ENCODE peak calls at places on chromosomes 2 and 18, in nine cellular contexts. W, P, F, N, I, Z, G, X and B are unnamed samples.

GRCh38 chr2:117523842-117524241 is 290.6 kb upstream of the DDX18 start:
- DNase-seq in X (no peak), F (peak), I (no peak), N (no peak), G (no peak), W (no peak), P (no peak), Z (no peak), B (no peak)

GRCh38 chr2:237354930-237355329 is 59.0 kb downstream of the COL6A3 start:
- DNase-seq in W (no peak), N (no peak), I (no peak), Z (no peak), G (no peak), X (peak), P (peak), F (no peak), B (peak)

GRCh38 chr18:7926526-7926925 is 359.4 kb downstream of the PTPRM start:
- DNase-seq in X (no peak), P (no peak), N (no peak), I (peak), Z (no peak), F (peak), W (no peak), G (no peak), B (peak)

GRCh38 chr18:36376361-36376760 is 78.8 kb downstream of the FHOD3 start:
- DNase-seq in X (no peak), N (no peak), G (no peak), P (no peak), Z (no peak), I (no peak), F (no peak), W (no peak), B (no peak)

GRCh38 chr2:158667567-158667966 is 127.5 kb upstream of the DAPL1 start:
- DNase-seq in X (no peak), I (no peak), F (no peak), Z (no peak), W (no peak), P (no peak), N (no peak), G (no peak), B (peak)

GRCh38 chr2:129777757-129778607 is 201.5 kb upstream of the RAB6C start:
- DNase-seq in N (no peak), Z (no peak), I (no peak), X (no peak), F (no peak), W (peak), G (no peak), P (no peak), B (no peak)

GRCh38 chr2:170145191-170145590 is 32.8 kb upstream of the MYO3B start:
- DNase-seq in G (no peak), P (no peak), Z (no peak), N (no peak), X (no peak), F (no peak), W (no peak), I (no peak), B (peak)

GRCh38 chr18:950882-951539 is 46.3 kb downstream of the ADCYAP1 start:
- DNase-seq in N (no peak), F (no peak), P (no peak), Z (no peak), X (no peak), W (no peak), I (no peak), G (no peak), B (peak)

GRCh38 chr2:46315103-46315890 is 18.1 kb downstream of the EPAS1 start:
- DNase-seq in X (peak), Z (peak), W (peak), P (peak), G (no peak), I (peak), N (no peak), F (peak), B (peak)

GRCh38 chr2:25165992-25166618 is 2.3 kb downstream of the POMC start:
- DNase-seq in X (peak), P (peak), N (peak), I (peak), G (peak), Z (peak), W (peak), F (peak), B (peak)

GRCh38 chr2:71779306-71779855 is 326.0 kb downstream of the DYSF start:
- DNase-seq in F (no peak), P (no peak), W (peak), Z (no peak), I (no peak), N (no peak), X (no peak), G (no peak), B (no peak)

GRCh38 chr2:156626931-156627330 is 190.8 kb downstream of the GPD2 start:
- DNase-seq in X (no peak), I (no peak), Z (no peak), W (no peak), F (no peak), G (no peak), N (no peak), P (no peak), B (no peak)

GRCh38 chr18:46070683-46071614 is 1.1 kb downstream of the PSTPIP2 start:
- DNase-seq in F (no peak), W (no peak), P (no peak), X (no peak), Z (peak), G (no peak), N (peak), I (peak), B (no peak)

GRCh38 chr2:72993147-72993546 is 75.8 kb downstream of the EMX1 start:
- DNase-seq in W (no peak), X (peak), N (peak), Z (peak), G (no peak), I (peak), P (peak), F (peak), B (peak)

GRCh38 chr18:78934003-78934402 is 45.6 kb upstream of the SALL3 start:
- DNase-seq in X (no peak), F (no peak), I (no peak), W (no peak), G (no peak), Z (no peak), N (no peak), P (no peak), B (no peak)

GRCh38 chr2:151560289-151560688 is 150.6 kb downstream of the RIF1 start:
- DNase-seq in P (peak), Z (no peak), W (no peak), G (no peak), I (no peak), F (no peak), X (peak), N (no peak), B (peak)

GRCh38 chr18:13217971-13218375 is 587 bp upstream of the LDLRAD4 start:
- DNase-seq in X (peak), N (no peak), I (peak), P (no peak), F (no peak), W (no peak), Z (no peak), G (no peak), B (no peak)

GRCh38 chr2:134301099-134301970 is 47.5 kb downstream of the MGAT5 start:
- DNase-seq in Z (no peak), P (peak), I (no peak), X (no peak), G (no peak), W (no peak), N (no peak), F (no peak), B (peak)

GRCh38 chr2:66839551-66840320 is 404.8 kb downstream of the MEIS1 start:
- DNase-seq in W (no peak), Z (no peak), I (no peak), F (no peak), N (no peak), P (peak), X (no peak), G (no peak), B (peak)

GRCh38 chr2:38947241-38948239 is 57.9 kb downstream of the ARHGEF33 start:
- DNase-seq in I (peak), P (peak), X (peak), G (peak), N (peak), Z (peak), F (peak), W (no peak), B (peak)

GRCh38 chr18:56233595-56233994 is 404.8 kb downstream of the TXNL1 start:
- DNase-seq in P (peak), Z (no peak), G (no peak), W (no peak), F (no peak), X (no peak), N (no peak), I (no peak), B (peak)

GRCh38 chr2:239047420-239047819 is 199.5 kb downstream of the TWIST2 start:
- DNase-seq in I (no peak), X (no peak), W (no peak), G (no peak), Z (no peak), N (no peak), F (no peak), P (no peak), B (no peak)

GRCh38 chr2:236633764-236634163 is 64.1 kb downstream of the ACKR3 start:
- DNase-seq in X (no peak), G (no peak), F (no peak), Z (no peak), N (no peak), W (peak), I (no peak), P (no peak), B (no peak)

GRCh38 chr2:24833821-24834732 is 40.9 kb downstream of the CENPO start:
- DNase-seq in F (no peak), X (no peak), I (no peak), P (no peak), W (peak), N (no peak), G (no peak), Z (no peak), B (no peak)

GRCh38 chr2:169090133-169090820 is 20.9 kb downstream of the DHRS9 start:
- DNase-seq in Z (peak), X (no peak), F (no peak), N (no peak), P (no peak), W (no peak), I (no peak), G (no peak), B (no peak)

GRCh38 chr2:62485780-62486765 is 19.9 kb downstream of the TMEM17 start:
- DNase-seq in Z (no peak), I (no peak), G (no peak), N (no peak), W (no peak), P (no peak), F (no peak), X (no peak), B (peak)

GRCh38 chr2:241130316-241130715 is 19.0 kb downstream of the PASK start:
- DNase-seq in X (no peak), Z (no peak), I (no peak), N (no peak), P (no peak), F (no peak), G (no peak), W (no peak), B (no peak)

GRCh38 chr18:46480187-46480586 is 176.8 kb downstream of the LOXHD1 start:
- DNase-seq in I (no peak), P (no peak), W (no peak), F (no peak), X (no peak), N (no peak), G (no peak), Z (no peak), B (no peak)

GRCh38 chr2:28613616-28614501 is 118.0 kb downstream of the PLB1 start:
- DNase-seq in I (no peak), G (peak), P (peak), Z (no peak), N (peak), W (no peak), F (no peak), X (peak), B (peak)

GRCh38 chr2:136327162-136327852 is 209.4 kb upstream of the CXCR4 start:
- DNase-seq in P (peak), F (peak), X (no peak), G (no peak), N (peak), Z (no peak), W (no peak), I (no peak), B (peak)

GRCh38 chr18:11859903-11860407 is 8.7 kb downstream of the CHMP1B start:
- DNase-seq in F (no peak), W (no peak), G (no peak), Z (peak), X (peak), I (no peak), N (no peak), P (peak), B (peak)

GRCh38 chr18:28459587-28459986 is 282.7 kb upstream of the CDH2 start:
- DNase-seq in Z (no peak), P (no peak), I (no peak), W (no peak), G (no peak), F (no peak), N (no peak), X (no peak), B (peak)

GRCh38 chr2:45668509-45668908 is 17.0 kb downstream of the PRKCE start:
- DNase-seq in X (no peak), P (no peak), Z (no peak), F (no peak), I (no peak), W (no peak), G (no peak), N (no peak), B (no peak)

GRCh38 chr2:217249490-217250451 is 389.9 kb upstream of the TNP1 start:
- DNase-seq in F (no peak), X (peak), I (no peak), G (peak), P (no peak), Z (no peak), W (no peak), N (no peak), B (peak)

GRCh38 chr2:41896186-41896846 is 151.5 kb upstream of the PKDCC start:
- DNase-seq in W (no peak), N (no peak), P (no peak), F (no peak), I (no peak), G (no peak), Z (no peak), X (no peak), B (no peak)

GRCh38 chr18:23703057-23703986 is 14.1 kb downstream of the LAMA3 start:
- DNase-seq in F (peak), W (no peak), Z (peak), X (no peak), G (no peak), I (peak), N (peak), P (peak), B (peak)

GRCh38 chr2:124921221-124921620 is 896.1 kb downstream of the CNTNAP5 start:
- DNase-seq in Z (no peak), F (no peak), N (no peak), G (no peak), P (no peak), I (no peak), X (no peak), W (no peak), B (no peak)